ENCODE peak calls at places on chromosomes 1 and 21, in ten cellular contexts. R is HAP-1; L is ovary; J is stimulated activated CD4-positive, alpha-beta T cell treated with anti-CD3 and anti-CD28 coated beads, Interleukin-12 subunit alpha, Interleukin-12 subunit beta, amount 100 ng/mL, for 4 hours; F is cardiac fibroblast; A is amniotic stem cell; Q is nephron progenitor cell; V is WERI-Rb-1; U is HEK293T; M is foreskin fibroblast. H is an unnamed sample.

GRCh38 chr1:89394851-89395250 is 31.0 kb downstream of the GBP6 start:
- DNase-seq in R (no peak), L (no peak), J (no peak), F (no peak), A (no peak), Q (no peak), V (no peak), U (no peak), M (no peak), H (no peak)

GRCh38 chr1:212450331-212450881 is 17.7 kb downstream of the NENF start:
- DNase-seq in R (no peak), L (no peak), J (no peak), F (no peak), A (no peak), Q (no peak), V (peak; percentile 80), U (no peak), M (peak; percentile 32), H (no peak)

GRCh38 chr1:9835758-9836631 is 12.2 kb upstream of the CLSTN1 start:
- DNase-seq in R (peak; percentile 33), L (peak; percentile 57), J (no peak), F (peak; percentile 9), A (no peak), Q (peak; percentile 75), V (peak; percentile 81), U (no peak), M (peak; percentile 49), H (peak; percentile 73)

GRCh38 chr1:226871636-226872327 is 1.4 kb downstream of the PSEN2 start:
- DNase-seq in R (no peak), L (no peak), J (no peak), F (no peak), A (no peak), Q (no peak), V (no peak), U (no peak), M (no peak), H (no peak)

GRCh38 chr1:65119951-65120350 is 28.1 kb upstream of the AK4 start:
- DNase-seq in R (no peak), L (no peak), J (no peak), F (no peak), A (peak; percentile 7), Q (no peak), V (no peak), U (no peak), M (peak; percentile 33), H (no peak)

GRCh38 chr1:46465981-46466476 is 23.6 kb upstream of the DMBX1 start:
- DNase-seq in R (no peak), L (no peak), J (no peak), F (no peak), A (no peak), Q (no peak), V (no peak), U (no peak), M (no peak), H (no peak)

GRCh38 chr1:54069792-54070548 is 16.6 kb downstream of the TCEANC2 start:
- DNase-seq in R (peak; percentile 16), L (no peak), J (no peak), F (peak; percentile 71), A (no peak), Q (no peak), V (peak; percentile 73), U (peak; percentile 55), M (peak; percentile 57), H (no peak)

GRCh38 chr1:172952541-172952940 is 98.2 kb downstream of the TNFSF18 start:
- DNase-seq in R (no peak), L (no peak), J (no peak), F (no peak), A (no peak), Q (no peak), V (no peak), U (no peak), M (no peak), H (no peak)

GRCh38 chr1:94832446-94832845 is 12.3 kb downstream of the SLC44A3 start:
- DNase-seq in R (no peak), L (no peak), J (no peak), F (peak; percentile 62), A (no peak), Q (no peak), V (no peak), U (no peak), M (peak; percentile 54), H (no peak)

GRCh38 chr1:166870584-166870983 is 5.5 kb downstream of the TADA1 start:
- DNase-seq in R (no peak), L (no peak), J (no peak), F (no peak), A (no peak), Q (no peak), V (no peak), U (no peak), M (no peak), H (no peak)

GRCh38 chr1:153612755-153613331 is at the start of gene S100A16:
- DNase-seq in R (no peak), L (peak; percentile 84), J (no peak), F (peak; percentile 51), A (peak; percentile 37), Q (peak; percentile 35), V (peak; percentile 79), U (no peak), M (peak; percentile 94), H (peak; percentile 54)

GRCh38 chr1:230212405-230212936 is 145.4 kb downstream of the GALNT2 start:
- DNase-seq in R (no peak), L (no peak), J (no peak), F (no peak), A (no peak), Q (no peak), V (no peak), U (no peak), M (no peak), H (no peak)

GRCh38 chr1:168341576-168341975 is 60.9 kb downstream of the TBX19 start:
- DNase-seq in R (no peak), L (no peak), J (no peak), F (peak; percentile 49), A (peak; percentile 37), Q (no peak), V (no peak), U (no peak), M (peak; percentile 81), H (no peak)

GRCh38 chr1:224623310-224623714 is 7.2 kb downstream of the CNIH3 start:
- DNase-seq in R (no peak), L (no peak), J (no peak), F (peak; percentile 71), A (no peak), Q (no peak), V (no peak), U (no peak), M (peak; percentile 82), H (no peak)

GRCh38 chr1:190022709-190023108 is 455.0 kb downstream of the BRINP3 start:
- DNase-seq in R (no peak), L (no peak), J (no peak), F (no peak), A (no peak), Q (no peak), V (no peak), U (no peak), M (peak; percentile 21), H (no peak)

GRCh38 chr1:13593511-13594131 is 10.0 kb downstream of the PDPN start:
- DNase-seq in R (no peak), L (peak; percentile 49), J (no peak), F (peak; percentile 90), A (no peak), Q (peak; percentile 35), V (no peak), U (no peak), M (peak; percentile 39), H (peak; percentile 41)

GRCh38 chr1:41712687-41713086 is 206.0 kb downstream of the HIVEP3 start:
- DNase-seq in R (no peak), L (no peak), J (no peak), F (no peak), A (no peak), Q (no peak), V (no peak), U (no peak), M (peak; percentile 41), H (no peak)

GRCh38 chr1:172530000-172530399 is 3.0 kb upstream of the SUCO start:
- DNase-seq in R (no peak), L (no peak), J (no peak), F (no peak), A (no peak), Q (no peak), V (no peak), U (no peak), M (no peak), H (no peak)

GRCh38 chr1:211551628-211552465 is 27.1 kb downstream of the SLC30A1 start:
- DNase-seq in R (no peak), L (no peak), J (no peak), F (peak; percentile 87), A (no peak), Q (no peak), V (no peak), U (no peak), M (no peak), H (no peak)

GRCh38 chr1:157117527-157118057 is 18.0 kb upstream of the ETV3L start:
- DNase-seq in R (no peak), L (no peak), J (no peak), F (no peak), A (no peak), Q (no peak), V (peak; percentile 8), U (no peak), M (no peak), H (no peak)

GRCh38 chr21:45880097-45881068 is 101.2 kb upstream of the COL6A1 start:
- DNase-seq in R (peak; percentile 90), L (peak; percentile 29), J (peak; percentile 63), F (peak; percentile 87), A (peak; percentile 12), Q (peak; percentile 79), V (peak; percentile 93), U (peak; percentile 86), M (peak; percentile 88), H (peak; percentile 85)

GRCh38 chr1:183244466-183244865 is 58.4 kb downstream of the LAMC2 start:
- DNase-seq in R (no peak), L (peak; percentile 39), J (no peak), F (peak; percentile 97), A (no peak), Q (peak; percentile 24), V (no peak), U (no peak), M (peak; percentile 83), H (no peak)

GRCh38 chr1:165884690-165885304 is 57.4 kb downstream of the UCK2 start:
- DNase-seq in R (no peak), L (no peak), J (no peak), F (peak; percentile 44), A (no peak), Q (no peak), V (no peak), U (no peak), M (no peak), H (no peak)

GRCh38 chr1:32701421-32701911 is 1.1 kb downstream of the SYNC start:
- DNase-seq in R (no peak), L (peak; percentile 46), J (no peak), F (no peak), A (no peak), Q (no peak), V (no peak), U (no peak), M (peak; percentile 51), H (no peak)

GRCh38 chr1:206575894-206576737 is 36.1 kb downstream of the EIF2D start:
- DNase-seq in R (no peak), L (no peak), J (no peak), F (no peak), A (no peak), Q (no peak), V (no peak), U (no peak), M (peak; percentile 29), H (no peak)

GRCh38 chr1:240496941-240497340 is 115.0 kb downstream of the GREM2 start:
- DNase-seq in R (no peak), L (no peak), J (no peak), F (no peak), A (no peak), Q (no peak), V (no peak), U (no peak), M (no peak), H (no peak)

GRCh38 chr21:36047139-36047538 is 13.2 kb downstream of the SETD4 start:
- DNase-seq in R (no peak), L (no peak), J (no peak), F (no peak), A (no peak), Q (no peak), V (no peak), U (no peak), M (no peak), H (no peak)

GRCh38 chr1:247409869-247410544 is 6.0 kb upstream of the NLRP3 start:
- DNase-seq in R (no peak), L (no peak), J (peak; percentile 48), F (no peak), A (no peak), Q (no peak), V (no peak), U (no peak), M (no peak), H (no peak)

H was measured in WTC11.